ENCODE peak calls at places on chromosomes 4 and X, in four cellular contexts. R is H1, J is K562, Q is SK-N-SH. D is an unnamed sample.

GRCh38 chr4:53682908-53683307 is 91.6 kb upstream of the LNX1 start:
- DNase-seq in R (no peak), J (no peak), Q (no peak), D (no peak)

GRCh38 chrX:66200050-66200664 is 36.1 kb downstream of the HEPH start:
- DNase-seq in R (no peak), J (no peak), Q (no peak), D (no peak)

GRCh38 chr4:114494257-114494803 is 104.3 kb upstream of the UGT8 start:
- DNase-seq in R (peak), J (no peak), Q (no peak), D (no peak)

GRCh38 chr4:173547889-173548288 is 17.9 kb upstream of the HAND2 start:
- DNase-seq in R (no peak), J (no peak), Q (no peak), D (no peak)

GRCh38 chr4:117324851-117325491 is 239.6 kb upstream of the TRAM1L1 start:
- DNase-seq in R (no peak), J (no peak), Q (no peak), D (no peak)

GRCh38 chr4:26884486-26884988 is 23.9 kb downstream of the STIM2 start:
- DNase-seq in R (no peak), J (no peak), Q (no peak), D (no peak)

GRCh38 chr4:33850503-33850902 is 2393.8 kb downstream of the ARAP2 start:
- DNase-seq in R (no peak), J (no peak), Q (no peak), D (no peak)

GRCh38 chr4:69731261-69731660 is 29.2 kb downstream of the SULT1B1 start:
- DNase-seq in R (no peak), J (no peak), Q (no peak), D (no peak)

GRCh38 chr4:37441231-37442061 is 196.9 kb downstream of the NWD2 start:
- DNase-seq in R (no peak), J (no peak), Q (no peak), D (no peak)

GRCh38 chr4:99234331-99235010 is 15.4 kb upstream of the ADH6 start:
- DNase-seq in R (no peak), J (no peak), Q (no peak), D (no peak)

GRCh38 chrX:15988661-15989603 is 134.3 kb upstream of the AP1S2 start:
- DNase-seq in R (no peak), J (no peak), Q (no peak), D (no peak)

GRCh38 chr4:57131849-57132745 is 21.9 kb upstream of the IGFBP7 start:
- DNase-seq in R (no peak), J (no peak), Q (no peak), D (no peak)

GRCh38 chr4:38562751-38563198 is 101.2 kb upstream of the KLF3 start:
- DNase-seq in R (no peak), J (no peak), Q (peak), D (no peak)

GRCh38 chrX:8043121-8043520 is 115.9 kb upstream of the PNPLA4 start:
- DNase-seq in R (no peak), J (no peak), Q (no peak), D (no peak)

GRCh38 chr4:54001558-54002365 is 62.6 kb downstream of the CHIC2 start:
- DNase-seq in R (peak), J (no peak), Q (no peak), D (no peak)

GRCh38 chrX:46500054-46500453 is 45.2 kb downstream of the ZNF674 start:
- DNase-seq in R (no peak), J (no peak), Q (no peak), D (no peak)

GRCh38 chrX:104854188-104854587 is 288.2 kb downstream of the IL1RAPL2 start:
- DNase-seq in R (no peak), J (no peak), Q (no peak), D (no peak)

GRCh38 chr4:180949825-180950224 is 1293.4 kb upstream of the TENM3 start:
- DNase-seq in R (no peak), J (no peak), Q (no peak), D (no peak)

GRCh38 chr4:185728886-185729285 is 83.1 kb downstream of the SORBS2 start:
- DNase-seq in R (no peak), J (no peak), Q (no peak), D (no peak)

GRCh38 chr4:127505203-127505602 is 127.6 kb upstream of the INTU start:
- DNase-seq in R (no peak), J (no peak), Q (peak), D (no peak)

DNA sequence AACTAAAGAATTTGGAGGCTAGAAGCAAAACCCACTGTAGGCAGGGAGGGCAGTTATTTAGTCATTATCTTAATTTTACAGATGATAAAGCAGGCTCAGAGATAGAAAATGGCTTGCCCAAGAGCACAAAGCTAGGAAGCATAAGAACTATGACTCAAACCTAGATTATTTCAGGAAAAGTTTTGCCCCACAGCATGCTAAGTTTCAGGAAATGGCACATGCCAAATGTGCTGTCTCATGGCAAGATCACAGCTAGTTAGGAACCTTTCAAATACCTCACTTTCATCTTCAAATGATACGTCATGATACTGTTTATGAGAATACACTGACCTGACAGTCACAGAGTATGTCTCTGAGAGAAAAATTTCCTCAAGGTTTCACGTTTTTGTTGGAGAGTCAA is 78.5 kb upstream of the SPANXC start:
- DNase-seq in R (no peak), J (no peak), Q (no peak), D (no peak)
- TF ChIP-seq TAF1 in R (no peak), J (no peak), Q (no peak), D (no peak)

DNA sequence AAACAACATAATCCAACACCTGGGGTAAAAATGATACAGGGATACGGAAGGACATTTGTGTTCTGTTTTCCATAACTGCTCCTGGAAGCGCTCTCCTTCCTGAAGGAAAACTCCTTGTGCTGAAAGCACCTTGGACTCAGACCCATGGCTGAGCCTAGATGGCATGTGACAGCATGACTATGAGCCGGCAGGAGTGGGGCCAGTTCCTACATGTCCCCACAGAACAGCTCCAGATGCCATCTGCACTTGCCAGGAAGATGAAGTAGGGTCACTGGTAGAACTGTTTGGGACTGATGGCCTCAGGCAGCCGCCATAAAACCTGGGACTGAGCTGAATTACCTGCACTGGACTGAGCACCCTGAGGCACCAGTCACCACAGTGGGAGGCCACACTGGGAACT is 56.0 kb upstream of the BCLAF3 start:
- DNase-seq in R (no peak), J (no peak), Q (no peak), D (no peak)
- TF ChIP-seq POLR2AphosphoS5 in R (no peak), J (no peak), Q (no peak), D (no peak)

DNA sequence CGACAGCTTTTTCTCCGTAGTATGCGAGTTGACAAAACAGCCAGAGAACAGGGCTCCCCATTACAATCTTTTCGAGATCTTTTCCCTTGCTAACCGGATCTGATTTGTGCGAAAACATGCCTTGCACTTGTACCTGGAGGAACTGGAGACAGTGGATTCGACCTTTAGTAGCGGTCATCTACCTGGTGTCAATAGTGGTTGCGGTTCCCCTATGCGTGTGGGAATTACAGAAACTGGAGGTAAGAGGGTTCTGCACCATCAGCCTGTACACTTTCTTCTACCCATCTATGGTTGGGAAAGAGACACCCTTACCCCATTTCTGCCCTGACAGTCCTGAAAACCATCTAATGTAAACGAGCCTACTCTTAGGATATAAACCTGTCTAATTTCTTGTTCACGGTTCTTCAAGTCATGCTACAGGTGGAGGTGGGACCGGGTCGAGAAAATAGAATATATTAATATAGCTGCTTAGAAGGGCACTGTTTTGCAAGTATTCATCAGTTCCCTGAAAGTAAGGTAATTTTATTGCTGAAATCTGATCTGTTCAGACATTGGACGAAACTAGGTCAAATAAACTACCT is 734 bp downstream of the TMEM184C start:
- DNase-seq in R (no peak), J (no peak), Q (no peak), D (no peak)
- TF ChIP-seq TAF1 in R (no peak), J (no peak), Q (no peak), D (no peak)

DNA sequence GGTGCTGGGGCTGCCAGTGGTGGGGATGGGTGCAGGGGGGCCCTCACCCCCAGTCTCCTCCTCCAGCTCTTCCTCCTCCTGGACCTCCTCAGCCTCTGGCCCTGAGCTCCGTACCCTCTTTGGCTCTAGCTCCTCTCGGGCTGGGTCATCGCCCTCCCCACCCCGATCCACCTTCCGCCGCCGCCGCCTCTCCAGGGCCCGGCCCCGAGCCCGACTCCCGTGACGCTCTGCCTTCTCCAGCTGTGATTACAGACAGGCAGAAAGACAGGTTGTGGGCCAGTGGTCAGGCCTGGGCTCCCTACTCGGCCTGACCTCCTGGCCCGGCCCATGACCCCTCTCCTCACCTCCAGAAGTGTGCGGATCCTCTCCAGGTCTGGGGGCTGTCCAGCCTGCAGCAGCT is 31.9 kb downstream of the KDM5C start:
- DNase-seq in R (no peak), J (no peak), Q (no peak), D (no peak)
- TF ChIP-seq POLR2AphosphoS5 in R (no peak), J (no peak), Q (no peak), D (no peak)

DNA sequence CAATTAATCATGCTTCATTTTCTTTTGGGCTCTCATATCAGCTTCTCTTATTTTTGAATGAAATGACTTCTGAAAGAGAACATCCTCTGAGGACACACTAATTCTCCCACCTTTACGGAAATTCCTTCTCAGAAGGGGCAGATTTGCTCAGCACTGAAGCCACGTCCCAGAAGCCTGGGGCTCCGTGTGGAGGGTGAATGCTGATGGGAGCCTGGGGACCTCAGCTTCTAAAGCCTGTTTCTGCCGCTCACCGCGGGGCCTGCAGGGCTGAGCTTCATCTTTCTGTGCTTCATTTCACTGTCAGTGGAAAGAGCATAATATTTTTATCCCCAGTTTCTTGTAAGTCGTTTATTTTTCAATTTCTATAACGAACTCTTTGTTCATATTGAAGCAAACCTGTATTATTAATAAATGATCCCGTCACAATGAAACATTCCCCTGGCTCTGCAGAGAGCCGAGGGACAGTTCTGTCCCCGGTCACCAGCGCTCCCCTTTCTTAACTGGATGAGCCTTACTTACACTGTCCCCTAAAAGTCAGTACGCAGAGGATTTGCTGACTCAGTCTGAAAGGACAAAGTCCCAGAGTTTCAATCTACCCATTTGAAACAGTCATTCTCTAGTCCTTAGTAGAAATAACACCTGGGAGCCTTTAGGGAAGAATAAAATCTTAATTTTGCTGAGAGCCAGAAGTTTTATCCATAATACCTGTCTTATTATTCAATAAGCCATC is 364.6 kb upstream of the FAT1 start:
- DNase-seq in R (no peak), J (no peak), Q (no peak), D (no peak)
- TF ChIP-seq TAF1 in R (no peak), J (no peak), Q (no peak), D (no peak)

DNA sequence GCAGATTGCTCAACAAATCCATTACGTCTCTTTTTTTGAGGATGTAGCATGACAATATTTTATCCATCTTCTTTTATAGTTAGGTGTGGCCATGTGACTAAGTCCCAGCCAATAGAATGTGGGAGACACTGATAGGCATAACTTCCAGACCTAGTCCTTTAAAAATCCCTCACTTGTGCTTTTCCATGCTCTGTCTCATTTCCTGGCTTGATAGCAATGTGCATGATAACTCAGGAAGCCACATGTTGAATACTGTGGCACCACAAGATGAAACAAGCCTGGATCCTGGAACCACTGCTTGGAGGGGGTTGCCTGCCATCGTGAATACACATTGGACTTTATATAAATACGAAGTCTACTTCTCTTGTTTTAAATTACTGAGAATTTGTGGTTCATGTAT is 184.0 kb upstream of the NEIL3 start:
- DNase-seq in R (no peak), J (no peak), Q (no peak), D (no peak)
- TF ChIP-seq POLR2AphosphoS5 in R (no peak), J (no peak), Q (no peak), D (no peak)

GRCh38 chr4:100891808-100892207 is 374.0 kb upstream of the EMCN start:
- DNase-seq in R (no peak), J (no peak), Q (no peak), D (no peak)

GRCh38 chr4:100898844-100899243 is 381.0 kb upstream of the EMCN start:
- DNase-seq in R (no peak), J (no peak), Q (no peak), D (no peak)

GRCh38 chr4:100895572-100896197 is 377.9 kb upstream of the EMCN start:
- DNase-seq in R (no peak), J (no peak), Q (no peak), D (peak)

GRCh38 chr4:100889898-100890297 is 372.1 kb upstream of the EMCN start:
- DNase-seq in R (no peak), J (no peak), Q (no peak), D (no peak)

GRCh38 chr4:100894339-100894870 is 376.6 kb upstream of the EMCN start:
- DNase-seq in R (no peak), J (no peak), Q (no peak), D (no peak)
- TF ChIP-seq TAF1 in R (no peak), J (no peak), Q (no peak), D (no peak)

D was measured in GM12892.